ENCODE peak calls at places on chromosomes 6 and 20, in ten cellular contexts. A is body of pancreas, L is WTC11, I is ACHN, X is Karpas-422, P is mesothelial cell of epicardium, C is HS-27A, F is colonic mucosa, Q is GF-D8, T is GM03348. W is an unnamed sample.

GRCh38 chr6:81475646-81476045 is 276.8 kb downstream of the TENT5A start:
- DNase-seq in F (no peak), Q (no peak), C (no peak), I (no peak), T (no peak), X (no peak), P (no peak), A (no peak), L (no peak), W (no peak)

GRCh38 chr20:24747881-24748595 is 201.0 kb upstream of the CST7 start:
- DNase-seq in C (no peak), F (no peak), A (no peak), L (no peak), T (no peak), P (no peak), I (no peak), X (no peak), Q (no peak), W (no peak)

GRCh38 chr6:169035381-169036280 is 218.0 kb downstream of the THBS2 start:
- DNase-seq in C (peak), Q (no peak), A (no peak), I (no peak), X (no peak), T (peak), L (no peak), P (no peak), F (no peak), W (no peak)

GRCh38 chr6:127641905-127642304 is 64.9 kb downstream of the C6orf58 start:
- DNase-seq in X (peak), Q (no peak), L (peak), I (peak), T (peak), C (no peak), P (no peak), F (no peak), A (peak), W (peak)

GRCh38 chr6:151690768-151691562 is 116.5 kb upstream of the ESR1 start:
- DNase-seq in A (no peak), P (no peak), T (peak), X (peak), I (peak), C (no peak), Q (no peak), L (no peak), F (no peak), W (no peak)

GRCh38 chr6:142568857-142569597 is 267.2 kb downstream of the ADGRG6 start:
- DNase-seq in Q (no peak), C (no peak), L (no peak), I (no peak), F (no peak), X (no peak), A (no peak), T (peak), P (no peak), W (no peak)

GRCh38 chr6:7532821-7533220 is 8.7 kb upstream of the DSP start:
- DNase-seq in Q (no peak), I (no peak), C (no peak), T (no peak), A (no peak), L (peak), F (peak), X (no peak), P (no peak), W (no peak)

GRCh38 chr6:146289816-146290588 is 253.6 kb upstream of the RAB32 start:
- DNase-seq in X (peak), A (no peak), L (no peak), T (peak), P (no peak), F (no peak), C (peak), I (peak), Q (no peak), W (no peak)

GRCh38 chr20:19958243-19958642 is 58.9 kb upstream of the NAA20 start:
- DNase-seq in A (no peak), X (no peak), I (no peak), P (no peak), T (no peak), L (no peak), F (no peak), C (no peak), Q (no peak), W (no peak)

GRCh38 chr20:25487306-25487705 is 79.8 kb downstream of the GINS1 start:
- DNase-seq in C (no peak), F (no peak), P (no peak), L (no peak), A (no peak), X (no peak), T (no peak), I (no peak), Q (no peak), W (no peak)

GRCh38 chr6:144330588-144330987 is 45.5 kb downstream of the UTRN start:
- DNase-seq in I (no peak), Q (no peak), A (peak), T (no peak), L (peak), P (peak), C (no peak), X (no peak), F (peak), W (no peak)

GRCh38 chr6:83917001-83917400 is 57.5 kb downstream of the CYB5R4 start:
- DNase-seq in F (no peak), L (no peak), P (no peak), Q (no peak), T (no peak), C (no peak), I (no peak), A (no peak), X (no peak), W (no peak)

GRCh38 chr6:5259428-5259827 is 1.3 kb downstream of the LYRM4 start:
- DNase-seq in A (no peak), L (no peak), T (no peak), X (no peak), I (no peak), Q (no peak), P (no peak), C (no peak), F (no peak), W (no peak)

GRCh38 chr6:162644153-162644552 is 83.4 kb downstream of the PRKN start:
- DNase-seq in Q (no peak), L (no peak), A (no peak), P (no peak), I (no peak), X (no peak), C (no peak), F (no peak), T (no peak), W (no peak)

GRCh38 chr6:11006060-11006459 is 38.0 kb downstream of the ELOVL2 start:
- DNase-seq in P (no peak), F (no peak), C (no peak), L (no peak), Q (no peak), A (no peak), I (no peak), X (no peak), T (no peak), W (no peak)

GRCh38 chr6:57221191-57221935 is 744 bp downstream of the RAB23 start:
- DNase-seq in Q (no peak), A (peak), F (peak), X (peak), C (no peak), I (peak), T (peak), P (peak), L (peak), W (peak)

GRCh38 chr20:33719277-33719988 is 677 bp downstream of the PXMP4 start:
- DNase-seq in T (no peak), C (no peak), A (no peak), P (no peak), X (peak), Q (no peak), I (no peak), L (no peak), F (peak), W (no peak)

GRCh38 chr6:10850728-10851127 is 12.4 kb upstream of the MAK start:
- DNase-seq in P (no peak), F (no peak), T (no peak), X (no peak), L (no peak), I (no peak), Q (no peak), C (no peak), A (no peak), W (no peak)

GRCh38 chr6:167244064-167244949 is 46.8 kb upstream of the UNC93A start:
- DNase-seq in F (no peak), A (no peak), L (no peak), X (no peak), P (no peak), C (no peak), T (no peak), I (no peak), Q (no peak), W (no peak)

GRCh38 chr6:22102671-22103070 is 194.2 kb downstream of the PRL start:
- DNase-seq in Q (no peak), F (no peak), A (no peak), X (no peak), C (no peak), P (no peak), T (no peak), I (no peak), L (no peak), W (no peak)

GRCh38 chr6:127102299-127102698 is 16.2 kb upstream of the RSPO3 start:
- DNase-seq in F (no peak), L (no peak), C (peak), Q (no peak), P (no peak), A (no peak), T (peak), X (no peak), I (peak), W (no peak)

GRCh38 chr20:3820901-3821727 is 767 bp downstream of the AP5S1 start:
- DNase-seq in L (no peak), F (no peak), A (no peak), P (no peak), X (no peak), Q (no peak), C (no peak), T (no peak), I (no peak), W (no peak)

GRCh38 chr6:166907871-166908806 is 48.2 kb downstream of the RNASET2 start:
- DNase-seq in I (no peak), Q (no peak), F (no peak), L (no peak), T (peak), A (no peak), C (no peak), X (no peak), P (no peak), W (no peak)

GRCh38 chr20:24498641-24499040 is 29.2 kb downstream of the SYNDIG1 start:
- DNase-seq in X (no peak), L (no peak), I (no peak), Q (no peak), T (no peak), P (no peak), C (no peak), A (no peak), F (no peak), W (no peak)

GRCh38 chr20:47680804-47681529 is 104.3 kb downstream of the SULF2 start:
- DNase-seq in F (no peak), L (no peak), P (no peak), T (no peak), X (no peak), A (no peak), Q (no peak), I (no peak), C (no peak), W (no peak)

GRCh38 chr20:46139908-46140482 is 21.9 kb downstream of the CD40 start:
- DNase-seq in F (no peak), Q (no peak), X (no peak), A (no peak), T (no peak), I (no peak), P (no peak), L (peak), C (no peak), W (no peak)

GRCh38 chr6:151681426-151682059 is 125.9 kb upstream of the ESR1 start:
- DNase-seq in P (no peak), L (no peak), Q (no peak), A (no peak), T (peak), I (no peak), F (no peak), C (no peak), X (no peak), W (no peak)

GRCh38 chr6:157629220-157629619 is 193.8 kb upstream of the SNX9 start:
- DNase-seq in L (no peak), A (no peak), T (no peak), X (no peak), F (no peak), I (no peak), P (no peak), Q (peak), C (no peak), W (no peak)

GRCh38 chr20:64247970-64248841 is 7.3 kb upstream of the PCMTD2 start:
- DNase-seq in F (no peak), A (no peak), Q (no peak), T (no peak), X (no peak), P (no peak), I (no peak), L (no peak), C (no peak), W (no peak)

GRCh38 chr6:70502484-70502883 is 64.2 kb upstream of the SDHAF4 start:
- DNase-seq in L (no peak), A (no peak), I (no peak), T (no peak), Q (no peak), P (no peak), C (no peak), X (no peak), F (no peak), W (no peak)

GRCh38 chr20:24953621-24954133 is 4.6 kb downstream of the CST7 start:
- DNase-seq in P (no peak), C (no peak), T (no peak), X (no peak), A (no peak), F (peak), Q (no peak), L (no peak), I (no peak), W (no peak)

GRCh38 chr6:2505624-2506023 is 245.1 kb downstream of the MYLK4 start:
- DNase-seq in P (no peak), Q (no peak), I (peak), A (no peak), X (peak), L (peak), F (peak), C (no peak), T (no peak), W (peak)

GRCh38 chr20:20371133-20371532 is 3.2 kb downstream of the INSM1 start:
- DNase-seq in P (no peak), X (no peak), I (no peak), L (no peak), A (no peak), Q (no peak), F (no peak), C (no peak), T (no peak), W (no peak)

GRCh38 chr20:63520939-63521601 is 505 bp downstream of the PPDPF start:
- DNase-seq in Q (no peak), C (peak), L (peak), P (peak), A (peak), X (peak), F (peak), T (peak), I (peak), W (peak)

GRCh38 chr6:135902756-135903331 is 51.3 kb downstream of the PDE7B start:
- DNase-seq in P (no peak), X (no peak), A (no peak), Q (no peak), I (no peak), L (no peak), T (no peak), C (no peak), F (no peak), W (no peak)

W was measured in nephron progenitor cell.